ENCODE peak calls at places on chromosomes 16 and 17, in five cellular contexts. B is ovary; N is lung; E is CD4-positive, CD25-positive, alpha-beta regulatory T cell; S is mesendoderm. L is an unnamed sample. For H3K4me1, the result is how much of the 10 kb centered on the place peaks cover.

GRCh38 chr17:48542956-48543853 is 1.7 kb downstream of the HOXB2 start:
- DNase-seq in B (no peak), N (no peak), E (peak), S (peak), L (peak)

GRCh38 chr17:17713839-17714238 is 32.6 kb downstream of the RAI1 start:
- DNase-seq in B (no peak), N (peak), E (no peak), S (no peak), L (no peak)

GRCh38 chr17:36602030-36602737 is 801 bp downstream of the MRM1 start:
- DNase-seq in B (no peak), N (no peak), E (peak), S (peak), L (no peak)

GRCh38 chr17:65109990-65110680 is 27.0 kb upstream of the RGS9 start:
- DNase-seq in B (no peak), N (no peak), E (no peak), S (no peak), L (no peak)

GRCh38 chr16:586047-586644 is 3.7 kb upstream of the RAB40C start:
- DNase-seq in B (no peak), N (no peak), E (no peak), S (no peak), L (no peak)

GRCh38 chr16:84922351-84923135 is 88.8 kb downstream of the ZDHHC7 start:
- DNase-seq in B (peak), N (peak), E (no peak), S (no peak), L (no peak)

GRCh38 chr17:80636356-80637285 is 92.0 kb downstream of the RPTOR start:
- DNase-seq in B (no peak), N (no peak), E (peak), S (no peak), L (no peak)

GRCh38 chr16:6897910-6898475 is 434.7 kb upstream of the RBFOX1 start:
- DNase-seq in B (no peak), N (no peak), E (no peak), S (no peak), L (no peak)

GRCh38 chr16:27853651-27854050 is 209.9 kb downstream of the GSG1L start:
- DNase-seq in B (no peak), N (no peak), E (no peak), S (no peak), L (no peak)

GRCh38 chr17:8117980-8118768 is at the start of gene ALOXE3:
- DNase-seq in B (peak), N (no peak), E (no peak), S (peak), L (no peak)

GRCh38 chr16:57462209-57462977 is at the start of gene POLR2C:
- DNase-seq in B (peak), N (peak), E (peak), S (peak), L (peak)

GRCh38 chr17:30158896-30159625 is 42.4 kb downstream of the NSRP1 start:
- DNase-seq in B (no peak), N (no peak), E (no peak), S (no peak), L (no peak)

GRCh38 chr16:51577621-51578303 is 426.7 kb upstream of the SALL1 start:
- DNase-seq in B (no peak), N (no peak), E (no peak), S (peak), L (no peak)

GRCh38 chr17:64017381-64017980 is 3.0 kb downstream of the ICAM2 start:
- DNase-seq in B (no peak), N (no peak), E (peak), S (no peak), L (no peak)

GRCh38 chr16:14015948-14016347 is 55.2 kb upstream of the MRTFB start:
- DNase-seq in B (no peak), N (no peak), E (no peak), S (peak), L (no peak)

GRCh38 chr17:43094129-43094834 is 30.9 kb downstream of the BRCA1 start:
- DNase-seq in B (no peak), N (no peak), E (no peak), S (no peak), L (no peak)
- H3K27ac ChIP-seq in B (no peak), N (no peak), E (no peak), S (no peak), L (no peak)

GRCh38 chr16:29028457-29029167 is 43.8 kb downstream of the LAT start:
- DNase-seq in B (no peak), N (no peak), E (no peak), S (no peak), L (no peak)
- H3K4me1 ChIP-seq in B (under half), N (under half), E (under half), S (under half), L (under half)

GRCh38 chr17:6818938-6819337 is 12.6 kb downstream of the TEKT1 start:
- DNase-seq in B (no peak), N (no peak), E (no peak), S (no peak), L (no peak)

DNA sequence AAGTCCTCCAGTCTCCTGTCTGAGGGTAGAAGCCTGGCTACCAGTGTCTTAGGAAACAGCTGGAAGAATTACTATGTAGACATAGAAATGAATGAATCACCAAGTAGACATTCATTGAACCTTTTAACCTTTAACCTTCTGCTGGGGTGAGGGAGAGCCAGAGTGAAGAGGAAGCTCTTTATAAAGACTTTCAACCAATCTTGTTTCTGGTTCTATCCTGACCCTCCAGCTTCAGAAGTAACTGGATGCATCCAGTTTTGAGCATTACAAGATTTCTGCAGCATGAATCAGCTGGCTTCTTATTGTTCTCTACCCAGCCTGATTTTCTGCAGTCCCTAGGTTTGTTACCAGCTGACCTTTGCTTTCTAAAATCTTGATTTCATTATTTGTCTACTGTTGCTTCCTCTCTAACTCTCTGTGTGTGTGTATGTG is 8.5 kb downstream of the TEKT1 start:
- DNase-seq in B (no peak), N (no peak), E (no peak), S (no peak), L (no peak)
- H3K4me3 ChIP-seq in B (no peak), N (no peak), E (no peak), S (no peak), L (no peak)

DNA sequence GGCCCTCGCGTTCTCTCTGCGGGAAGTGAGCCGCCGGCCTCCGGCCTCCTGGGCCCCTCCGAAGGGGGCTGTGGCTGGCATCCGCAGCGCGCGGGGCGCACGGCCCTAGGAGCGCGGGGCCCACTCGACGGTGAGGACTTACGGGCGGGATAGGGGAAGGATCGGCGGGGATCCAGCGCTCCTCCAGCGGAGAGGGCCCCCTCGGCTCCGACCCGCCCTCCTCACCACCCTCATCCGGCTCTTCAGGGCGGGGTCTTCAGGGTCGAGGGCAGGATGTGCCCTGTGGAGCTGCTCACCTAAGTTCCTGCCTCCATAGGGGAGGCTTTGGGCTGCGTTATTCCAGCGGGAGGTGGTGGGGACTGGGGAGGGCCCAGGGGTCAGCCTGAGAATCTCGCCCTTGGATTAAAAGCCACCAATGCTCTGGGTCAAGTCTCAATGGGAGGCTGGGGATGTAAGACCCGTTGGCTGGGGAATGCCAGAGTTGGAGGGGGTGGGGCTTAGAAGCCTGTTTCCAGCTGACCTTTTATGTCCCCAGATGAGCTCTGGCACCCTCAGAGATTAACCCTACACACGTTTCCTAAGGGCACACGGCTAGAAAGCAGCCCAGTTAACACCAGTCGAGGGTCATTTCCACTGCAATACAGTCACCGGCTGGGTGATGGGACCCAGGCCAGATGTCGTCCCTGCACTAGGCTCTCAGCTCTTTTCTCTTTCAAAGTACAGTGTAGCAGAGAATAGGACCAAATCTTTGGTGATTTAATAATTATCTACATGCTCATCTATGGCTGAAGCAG is 13.4 kb downstream of the TBX2 start:
- DNase-seq in B (peak), N (peak), E (no peak), S (peak), L (no peak)
- H3K27ac ChIP-seq in B (peak), N (peak), E (no peak), S (no peak), L (peak)

GRCh38 chr17:44556854-44557606 is at the start of gene FZD2:
- DNase-seq in B (peak), N (peak), E (peak), S (peak), L (peak)
- H3K4me1 ChIP-seq in B (under half), N (under half), E (under half), S (under half), L (under half)

L was measured in effector memory CD4-positive, alpha-beta T cell.